ENCODE peak calls at places on chromosomes 16 and 17, in nine cellular contexts. Q is epithelial cell of proximal tubule; M is A549; T is nephron progenitor cell; U is amniotic stem cell; I is skeletal muscle cell; Z is HTR-8/SVneo; E is activated CD4-positive, alpha-beta T cell treated with anti-CD3 and anti-CD28 coated beads, Interleukin-2, amount 50 U/mL, for 48 hours; W is NCI-H460. O is an unnamed sample.

GRCh38 chr17:35799942-35800341 is 4.5 kb upstream of the MMP28 start:
- DNase-seq in M (peak; percentile 46), W (no peak), T (no peak), E (no peak), Z (peak; percentile 68), Q (no peak), I (no peak), U (peak; percentile 11), O (no peak)

GRCh38 chr16:8958344-8958808 is 5.3 kb downstream of the USP7 start:
- DNase-seq in Q (no peak), U (no peak), I (peak; percentile 11), T (no peak), M (no peak), E (peak; percentile 44), W (no peak), Z (no peak), O (no peak)

GRCh38 chr16:24978370-24978914 is 36.7 kb downstream of the ARHGAP17 start:
- DNase-seq in T (no peak), I (no peak), U (no peak), Z (no peak), W (no peak), Q (no peak), M (no peak), E (no peak), O (no peak)

GRCh38 chr17:15945493-15946209 is 721 bp downstream of the ADORA2B start:
- DNase-seq in E (peak; percentile 30), W (no peak), I (no peak), M (peak; percentile 51), U (no peak), Q (no peak), T (peak; percentile 36), Z (no peak), O (no peak)

GRCh38 chr16:49857423-49858181 is 1.7 kb upstream of the ZNF423 start:
- DNase-seq in E (peak; percentile 58), U (no peak), Z (peak; percentile 70), M (peak; percentile 87), W (peak; percentile 38), T (peak; percentile 65), Q (no peak), I (no peak), O (peak; percentile 88)

GRCh38 chr16:83958842-83959565 is 6.0 kb downstream of the OSGIN1 start:
- DNase-seq in I (no peak), W (no peak), Q (no peak), U (no peak), M (no peak), T (no peak), E (no peak), Z (no peak), O (no peak)

GRCh38 chr16:7332611-7333010 is at the start of gene RBFOX1:
- DNase-seq in I (no peak), Z (no peak), T (no peak), Q (no peak), E (no peak), M (no peak), U (no peak), W (no peak), O (no peak)

GRCh38 chr16:19071811-19072777 is 4.7 kb downstream of the COQ7 start:
- DNase-seq in W (peak; percentile 65), U (peak; percentile 19), I (no peak), E (peak; percentile 77), Q (no peak), M (peak; percentile 41), T (peak; percentile 62), Z (peak; percentile 19), O (peak; percentile 77)

GRCh38 chr17:73142763-73143395 is 21.9 kb upstream of the SSTR2 start:
- DNase-seq in U (no peak), Q (no peak), W (no peak), E (peak; percentile 32), T (no peak), M (no peak), Z (no peak), I (no peak), O (no peak)

GRCh38 chr17:66727634-66728570 is 107.0 kb upstream of the CACNG5 start:
- DNase-seq in W (peak; percentile 54), I (no peak), U (no peak), Q (no peak), Z (peak; percentile 78), E (peak; percentile 56), T (peak; percentile 70), M (peak; percentile 72), O (peak; percentile 89)

GRCh38 chr17:77734371-77735050 is 224.0 kb upstream of the TNRC6C start:
- DNase-seq in W (peak; percentile 3), U (no peak), I (peak; percentile 12), Z (peak; percentile 94), E (no peak), T (peak; percentile 71), M (peak; percentile 44), Q (no peak), O (peak; percentile 99)

GRCh38 chr16:1196494-1196893 is 28.6 kb downstream of the TPSG1 start:
- DNase-seq in I (no peak), T (no peak), Z (no peak), W (no peak), Q (no peak), E (no peak), U (no peak), M (no peak), O (no peak)

GRCh38 chr16:85936761-85937343 is 37.9 kb downstream of the IRF8 start:
- DNase-seq in M (no peak), U (no peak), Q (peak; percentile 78), Z (no peak), T (no peak), W (no peak), I (no peak), E (peak; percentile 49), O (no peak)

GRCh38 chr17:49452173-49452572 is 37.5 kb upstream of the PHB1 start:
- DNase-seq in E (no peak), Q (no peak), T (no peak), Z (no peak), U (no peak), I (no peak), M (no peak), W (no peak), O (no peak)

GRCh38 chr16:29978081-29978480 is 4.4 kb downstream of the TAOK2 start:
- DNase-seq in T (no peak), E (no peak), Q (no peak), U (no peak), W (no peak), I (no peak), Z (no peak), M (no peak), O (no peak)

GRCh38 chr16:30948956-30949654 is at the start of gene ORAI3:
- DNase-seq in Z (peak; percentile 58), U (no peak), I (no peak), E (peak; percentile 70), T (peak; percentile 71), Q (no peak), W (peak; percentile 27), M (peak; percentile 53), O (peak; percentile 35)

GRCh38 chr17:81631482-81631881 is 5.4 kb downstream of the NPLOC4 start:
- DNase-seq in Q (no peak), Z (no peak), W (no peak), U (no peak), E (no peak), I (no peak), T (no peak), M (no peak), O (no peak)

GRCh38 chr17:27559506-27559931 is 71.5 kb upstream of the LGALS9 start:
- DNase-seq in W (peak; percentile 39), U (no peak), Z (no peak), T (no peak), E (no peak), I (peak; percentile 76), M (no peak), Q (no peak), O (no peak)

GRCh38 chr17:62179525-62180161 is 114.6 kb upstream of the MED13 start:
- DNase-seq in Q (peak; percentile 87), W (peak; percentile 87), T (no peak), U (peak; percentile 13), Z (peak; percentile 98), M (peak; percentile 85), I (no peak), E (no peak), O (no peak)

GRCh38 chr17:44919885-44920564 is 4.7 kb upstream of the GFAP start:
- DNase-seq in T (peak; percentile 77), W (peak; percentile 81), Q (no peak), M (peak; percentile 97), Z (peak; percentile 96), I (peak; percentile 36), U (peak; percentile 32), E (peak; percentile 74), O (peak; percentile 90)

GRCh38 chr16:85428168-85428898 is 184.8 kb upstream of the GSE1 start:
- DNase-seq in Z (peak; percentile 45), Q (no peak), I (no peak), T (peak; percentile 47), U (no peak), M (peak; percentile 55), E (peak; percentile 67), W (peak; percentile 20), O (no peak)

GRCh38 chr17:76547183-76547641 is 7.4 kb downstream of the PRCD start:
- DNase-seq in Q (no peak), T (peak; percentile 77), E (peak; percentile 58), M (peak; percentile 72), I (peak; percentile 49), Z (peak; percentile 85), W (no peak), U (peak; percentile 26), O (peak; percentile 91)

GRCh38 chr17:64506576-64507417 is at the start of gene CEP95:
- DNase-seq in E (peak; percentile 97), M (no peak), W (peak; percentile 93), Z (no peak), T (peak; percentile 93), Q (no peak), U (peak; percentile 99), I (peak; percentile 97), O (peak; percentile 99)

GRCh38 chr16:23408242-23409201 is 44.5 kb downstream of the COG7 start:
- DNase-seq in W (no peak), T (no peak), M (no peak), I (peak; percentile 26), U (no peak), Z (no peak), E (no peak), Q (no peak), O (peak; percentile 88)

GRCh38 chr16:64893386-64893785 is 228.5 kb downstream of the CDH11 start:
- DNase-seq in E (no peak), W (no peak), Q (no peak), T (no peak), U (no peak), I (peak; percentile 60), Z (no peak), M (no peak), O (no peak)